ENCODE peak calls at places on chromosomes 6 and 20, in five cellular contexts. One of them, this sample, is unnamed.

GRCh38 chr20:43448748-43449535 is 8.8 kb upstream of the SRSF6 start:
- DNase-seq in HS-5: no peak
- DNase-seq in NAMALWA: peak; percentile 75
- DNase-seq in MM.1S: peak; percentile 40
- DNase-seq in GM20000: peak; percentile 69
- DNase-seq in this sample: no peak

GRCh38 chr20:21835042-21835441 is 129.6 kb downstream of the PAX1 start:
- DNase-seq in HS-5: no peak
- DNase-seq in NAMALWA: no peak
- DNase-seq in MM.1S: no peak
- DNase-seq in GM20000: no peak
- DNase-seq in this sample: no peak

GRCh38 chr6:13398421-13398994 is 70.2 kb upstream of the TBC1D7 start:
- DNase-seq in HS-5: no peak
- DNase-seq in NAMALWA: no peak
- DNase-seq in MM.1S: no peak
- DNase-seq in GM20000: no peak
- DNase-seq in this sample: no peak

GRCh38 chr6:111757342-111757741 is 115.9 kb downstream of the FYN start:
- DNase-seq in HS-5: no peak
- DNase-seq in NAMALWA: no peak
- DNase-seq in MM.1S: no peak
- DNase-seq in GM20000: no peak
- DNase-seq in this sample: no peak

GRCh38 chr20:44728835-44729342 is 13.7 kb downstream of the CCN5 start:
- DNase-seq in HS-5: peak; percentile 96
- DNase-seq in NAMALWA: no peak
- DNase-seq in MM.1S: no peak
- DNase-seq in GM20000: no peak
- DNase-seq in this sample: no peak

GRCh38 chr6:158042245-158042798 is 60.7 kb downstream of the SYNJ2 start:
- DNase-seq in HS-5: no peak
- DNase-seq in NAMALWA: no peak
- DNase-seq in MM.1S: no peak
- DNase-seq in GM20000: no peak
- DNase-seq in this sample: no peak

GRCh38 chr6:46473866-46474265 is 17.4 kb downstream of the RCAN2 start:
- DNase-seq in HS-5: no peak
- DNase-seq in NAMALWA: no peak
- DNase-seq in MM.1S: no peak
- DNase-seq in GM20000: no peak
- DNase-seq in this sample: no peak

GRCh38 chr6:24721461-24722215 is 2.7 kb upstream of the C6orf62 start:
- DNase-seq in HS-5: no peak
- DNase-seq in NAMALWA: no peak
- DNase-seq in MM.1S: no peak
- DNase-seq in GM20000: peak; percentile 65
- DNase-seq in this sample: no peak

GRCh38 chr6:33988121-33989015 is 157.5 kb downstream of the GRM4 start:
- DNase-seq in HS-5: no peak
- DNase-seq in NAMALWA: no peak
- DNase-seq in MM.1S: no peak
- DNase-seq in GM20000: no peak
- DNase-seq in this sample: no peak

GRCh38 chr6:31214516-31214915 is 44.0 kb upstream of the POU5F1 start:
- DNase-seq in HS-5: no peak
- DNase-seq in NAMALWA: no peak
- DNase-seq in MM.1S: no peak
- DNase-seq in GM20000: no peak
- DNase-seq in this sample: no peak

GRCh38 chr20:5643936-5644335 is 106.3 kb upstream of the SHLD1 start:
- DNase-seq in HS-5: no peak
- DNase-seq in NAMALWA: no peak
- DNase-seq in MM.1S: no peak
- DNase-seq in GM20000: no peak
- DNase-seq in this sample: no peak

GRCh38 chr6:10522929-10523573 is 1.9 kb downstream of the GCNT2 start:
- DNase-seq in HS-5: no peak
- DNase-seq in NAMALWA: no peak
- DNase-seq in MM.1S: no peak
- DNase-seq in GM20000: no peak
- DNase-seq in this sample: no peak

GRCh38 chr6:8888468-8888867 is 453.1 kb upstream of the SLC35B3 start:
- DNase-seq in HS-5: peak; percentile 8
- DNase-seq in NAMALWA: peak; percentile 29
- DNase-seq in MM.1S: peak; percentile 48
- DNase-seq in GM20000: peak; percentile 25
- DNase-seq in this sample: no peak

GRCh38 chr6:87297115-87297514 is 25.3 kb upstream of the SMIM8 start:
- DNase-seq in HS-5: peak; percentile 44
- DNase-seq in NAMALWA: no peak
- DNase-seq in MM.1S: no peak
- DNase-seq in GM20000: no peak
- DNase-seq in this sample: no peak

GRCh38 chr20:37846573-37846972 is 56.4 kb upstream of the VSTM2L start:
- DNase-seq in HS-5: no peak
- DNase-seq in NAMALWA: no peak
- DNase-seq in MM.1S: no peak
- DNase-seq in GM20000: no peak
- DNase-seq in this sample: no peak

GRCh38 chr6:149210376-149210775 is 107.1 kb upstream of the TAB2 start:
- DNase-seq in HS-5: no peak
- DNase-seq in NAMALWA: no peak
- DNase-seq in MM.1S: no peak
- DNase-seq in GM20000: no peak
- DNase-seq in this sample: no peak

GRCh38 chr20:32557284-32557683 is 27.8 kb downstream of the NOL4L start:
- DNase-seq in HS-5: no peak
- DNase-seq in NAMALWA: no peak
- DNase-seq in MM.1S: no peak
- DNase-seq in GM20000: no peak
- DNase-seq in this sample: no peak

GRCh38 chr6:40410792-40411191 is 176.4 kb downstream of the LRFN2 start:
- DNase-seq in HS-5: no peak
- DNase-seq in NAMALWA: no peak
- DNase-seq in MM.1S: no peak
- DNase-seq in GM20000: no peak
- DNase-seq in this sample: no peak

GRCh38 chr20:24912397-24913075 is 36.5 kb upstream of the CST7 start:
- DNase-seq in HS-5: no peak
- DNase-seq in NAMALWA: no peak
- DNase-seq in MM.1S: no peak
- DNase-seq in GM20000: no peak
- DNase-seq in this sample: no peak

GRCh38 chr6:108589244-108589730 is 28.6 kb downstream of the FOXO3 start:
- DNase-seq in HS-5: no peak
- DNase-seq in NAMALWA: peak; percentile 75
- DNase-seq in MM.1S: peak; percentile 74
- DNase-seq in GM20000: peak; percentile 22
- DNase-seq in this sample: no peak

GRCh38 chr6:148425443-148425842 is 82.8 kb downstream of the SASH1 start:
- DNase-seq in HS-5: no peak
- DNase-seq in NAMALWA: no peak
- DNase-seq in MM.1S: no peak
- DNase-seq in GM20000: no peak
- DNase-seq in this sample: no peak

GRCh38 chr6:20846602-20847028 is 312.4 kb downstream of the CDKAL1 start:
- DNase-seq in HS-5: no peak
- DNase-seq in NAMALWA: no peak
- DNase-seq in MM.1S: no peak
- DNase-seq in GM20000: peak; percentile 16
- DNase-seq in this sample: peak; percentile 37

GRCh38 chr6:81859884-81860283 is 107.4 kb upstream of the TENT5A start:
- DNase-seq in HS-5: no peak
- DNase-seq in NAMALWA: no peak
- DNase-seq in MM.1S: no peak
- DNase-seq in GM20000: no peak
- DNase-seq in this sample: no peak

GRCh38 chr20:50450961-50451752 is 59.0 kb upstream of the PTPN1 start:
- DNase-seq in HS-5: no peak
- DNase-seq in NAMALWA: peak; percentile 89
- DNase-seq in MM.1S: peak; percentile 74
- DNase-seq in GM20000: peak; percentile 51
- DNase-seq in this sample: peak; percentile 56

GRCh38 chr20:9458075-9458818 is 56.1 kb upstream of the LAMP5 start:
- DNase-seq in HS-5: no peak
- DNase-seq in NAMALWA: peak; percentile 72
- DNase-seq in MM.1S: peak; percentile 84
- DNase-seq in GM20000: no peak
- DNase-seq in this sample: no peak

GRCh38 chr6:36127462-36128016 is 2.8 kb upstream of the MAPK13 start:
- DNase-seq in HS-5: peak; percentile 81
- DNase-seq in NAMALWA: no peak
- DNase-seq in MM.1S: no peak
- DNase-seq in GM20000: no peak
- DNase-seq in this sample: no peak

GRCh38 chr20:17570347-17571152 is 675 bp downstream of the DSTN start:
- DNase-seq in HS-5: no peak
- DNase-seq in NAMALWA: peak; percentile 63
- DNase-seq in MM.1S: peak; percentile 37
- DNase-seq in GM20000: no peak
- DNase-seq in this sample: no peak

GRCh38 chr20:49037962-49038387 is 8.1 kb upstream of the CSE1L start:
- DNase-seq in HS-5: no peak
- DNase-seq in NAMALWA: peak; percentile 62
- DNase-seq in MM.1S: peak; percentile 66
- DNase-seq in GM20000: no peak
- DNase-seq in this sample: no peak

GRCh38 chr20:48360338-48360698 is 467.5 kb downstream of the PREX1 start:
- DNase-seq in HS-5: no peak
- DNase-seq in NAMALWA: peak; percentile 79
- DNase-seq in MM.1S: peak; percentile 88
- DNase-seq in GM20000: peak; percentile 58
- DNase-seq in this sample: peak; percentile 63

GRCh38 chr20:23362392-23363256 is 642 bp downstream of the GZF1 start:
- DNase-seq in HS-5: no peak
- DNase-seq in NAMALWA: peak; percentile 67
- DNase-seq in MM.1S: peak; percentile 49
- DNase-seq in GM20000: peak; percentile 45
- DNase-seq in this sample: no peak

GRCh38 chr6:5246870-5247161 is 13.9 kb downstream of the LYRM4 start:
- DNase-seq in HS-5: no peak
- DNase-seq in NAMALWA: no peak
- DNase-seq in MM.1S: no peak
- DNase-seq in GM20000: no peak
- DNase-seq in this sample: no peak

This sample was measured in GM06990.